ENCODE peak calls at places on chromosome 4, in ten cellular contexts. N is suprapubic skin, U is neural progenitor cell, F is ovary, P is GM20000, E is BJ, X is A549, L is fibroblast of mammary gland, H is heart left ventricle, G is lung. T is an unnamed sample.

GRCh38 chr4:174036563-174036962 is 246.9 kb downstream of the FBXO8 start:
- DNase-seq in N (no peak), U (no peak), F (no peak), P (no peak), E (no peak), X (no peak), L (no peak), H (no peak), G (no peak), T (no peak)

GRCh38 chr4:41880022-41880837 is 55.0 kb upstream of the TMEM33 start:
- DNase-seq in N (no peak), U (peak), F (no peak), P (no peak), E (no peak), X (no peak), L (no peak), H (no peak), G (no peak), T (no peak)

GRCh38 chr4:54227261-54228063 is 1.6 kb upstream of the PDGFRA start:
- DNase-seq in N (peak), U (peak), F (peak), P (peak), E (no peak), X (no peak), L (peak), H (no peak), G (no peak), T (peak)

GRCh38 chr4:7391637-7392437 is 42.9 kb downstream of the PSAPL1 start:
- DNase-seq in N (no peak), U (no peak), F (no peak), P (no peak), E (no peak), X (no peak), L (no peak), H (no peak), G (no peak), T (no peak)

GRCh38 chr4:38856524-38857337 is at the start of gene TLR6:
- DNase-seq in N (no peak), U (peak), F (no peak), P (peak), E (no peak), X (no peak), L (peak), H (peak), G (peak), T (peak)

GRCh38 chr4:148284526-148285193 is 157.6 kb downstream of the NR3C2 start:
- DNase-seq in N (no peak), U (peak), F (no peak), P (no peak), E (no peak), X (no peak), L (no peak), H (no peak), G (no peak), T (no peak)

GRCh38 chr4:105022811-105023667 is 123.6 kb upstream of the TET2 start:
- DNase-seq in N (no peak), U (no peak), F (no peak), P (no peak), E (no peak), X (no peak), L (peak), H (no peak), G (no peak), T (no peak)

GRCh38 chr4:164012396-164013027 is 518.0 kb downstream of the TMA16 start:
- DNase-seq in N (no peak), U (peak), F (no peak), P (peak), E (no peak), X (no peak), L (peak), H (no peak), G (no peak), T (peak)

GRCh38 chr4:83151645-83152044 is 37.1 kb upstream of the PLAC8 start:
- DNase-seq in N (no peak), U (no peak), F (no peak), P (no peak), E (no peak), X (no peak), L (no peak), H (no peak), G (no peak), T (no peak)

GRCh38 chr4:186516287-186516686 is 39.1 kb downstream of the MTNR1A start:
- DNase-seq in N (no peak), U (no peak), F (no peak), P (no peak), E (no peak), X (no peak), L (no peak), H (no peak), G (no peak), T (no peak)

DNA sequence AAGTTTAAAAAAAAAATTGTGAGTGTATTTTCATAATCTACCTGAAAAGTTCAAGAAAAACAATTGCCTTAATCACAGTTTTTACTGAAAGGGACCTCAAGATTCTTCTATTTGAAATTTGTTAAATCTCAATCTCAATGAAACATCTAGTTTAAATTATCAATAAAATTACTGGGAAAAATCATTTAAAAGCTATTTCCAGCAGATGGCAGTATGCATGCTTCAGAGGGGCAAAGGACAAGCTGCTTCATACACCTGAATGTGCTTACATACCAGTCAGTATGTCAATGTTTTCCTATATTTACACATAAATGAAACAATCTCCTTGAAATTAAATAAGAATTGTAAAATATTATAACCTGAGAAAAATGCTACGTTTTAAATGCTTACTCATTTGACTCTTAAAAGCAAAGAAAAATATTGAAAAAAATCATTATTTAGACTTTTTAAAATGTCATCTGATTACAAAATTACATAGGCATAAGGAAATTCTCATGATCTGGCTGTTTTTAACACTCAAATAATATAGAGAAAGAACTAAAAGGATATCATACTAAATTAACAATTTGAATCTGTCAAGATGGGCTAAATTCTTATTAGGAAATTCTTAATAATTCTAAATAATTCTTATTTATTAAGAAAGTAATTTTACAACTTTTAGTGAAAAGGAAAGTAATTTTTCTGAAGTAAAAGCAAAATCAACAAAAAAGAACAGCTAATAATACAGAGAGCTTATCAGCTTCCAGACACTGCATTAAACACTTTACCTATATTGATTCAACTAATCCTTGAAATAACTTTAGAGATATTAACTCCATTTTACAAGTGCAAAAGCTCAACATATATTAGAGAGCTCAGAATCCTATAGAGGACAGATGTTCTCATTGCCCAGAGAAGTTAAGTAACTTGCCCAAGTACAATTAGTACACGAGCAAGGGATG is 242.1 kb downstream of the ADAMTS3 start:
- DNase-seq in N (no peak), U (peak), F (no peak), P (peak), E (no peak), X (peak), L (peak), H (no peak), G (no peak), T (peak)
- TF ChIP-seq CTCF in N (peak), U (peak), F (peak), P (peak), E (peak), X (peak), L (peak), H (peak), G (peak), T (no peak)

GRCh38 chr4:17124767-17125166 is 226.3 kb upstream of the LDB2 start:
- DNase-seq in N (no peak), U (no peak), F (no peak), P (no peak), E (no peak), X (no peak), L (no peak), H (no peak), G (no peak), T (no peak)
- TF ChIP-seq CTCF in N (no peak), U (peak), F (no peak), P (no peak), E (no peak), X (no peak), L (peak), H (no peak), G (no peak), T (no peak)

DNA sequence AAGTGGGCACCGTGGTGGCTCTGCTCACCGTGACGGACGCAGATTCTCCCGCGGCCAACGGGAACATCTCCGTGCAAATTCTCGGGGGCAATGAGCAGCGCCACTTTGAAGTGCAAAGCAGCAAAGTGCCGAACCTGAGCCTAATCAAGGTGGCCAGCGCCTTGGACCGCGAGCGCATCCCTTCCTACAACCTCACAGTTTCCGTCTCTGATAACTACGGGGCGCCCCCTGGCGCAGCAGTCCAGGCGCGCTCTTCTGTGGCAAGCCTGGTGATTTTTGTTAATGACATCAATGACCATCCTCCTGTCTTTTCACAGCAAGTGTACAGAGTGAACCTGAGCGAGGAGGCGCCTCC is 2.7 kb downstream of the FAT4 start:
- DNase-seq in N (peak), U (peak), F (no peak), P (no peak), E (no peak), X (peak), L (peak), H (peak), G (no peak), T (peak)
- TF ChIP-seq CTCF in N (no peak), U (peak), F (no peak), P (no peak), E (peak), X (peak), L (peak), H (peak), G (no peak), T (no peak)

GRCh38 chr4:89914609-89915008 is 20.0 kb downstream of the MMRN1 start:
- DNase-seq in N (no peak), U (no peak), F (no peak), P (no peak), E (no peak), X (no peak), L (no peak), H (no peak), G (no peak), T (no peak)
- TF ChIP-seq CTCF in N (no peak), U (no peak), F (no peak), P (no peak), E (no peak), X (peak), L (no peak), H (no peak), G (no peak), T (no peak)

DNA sequence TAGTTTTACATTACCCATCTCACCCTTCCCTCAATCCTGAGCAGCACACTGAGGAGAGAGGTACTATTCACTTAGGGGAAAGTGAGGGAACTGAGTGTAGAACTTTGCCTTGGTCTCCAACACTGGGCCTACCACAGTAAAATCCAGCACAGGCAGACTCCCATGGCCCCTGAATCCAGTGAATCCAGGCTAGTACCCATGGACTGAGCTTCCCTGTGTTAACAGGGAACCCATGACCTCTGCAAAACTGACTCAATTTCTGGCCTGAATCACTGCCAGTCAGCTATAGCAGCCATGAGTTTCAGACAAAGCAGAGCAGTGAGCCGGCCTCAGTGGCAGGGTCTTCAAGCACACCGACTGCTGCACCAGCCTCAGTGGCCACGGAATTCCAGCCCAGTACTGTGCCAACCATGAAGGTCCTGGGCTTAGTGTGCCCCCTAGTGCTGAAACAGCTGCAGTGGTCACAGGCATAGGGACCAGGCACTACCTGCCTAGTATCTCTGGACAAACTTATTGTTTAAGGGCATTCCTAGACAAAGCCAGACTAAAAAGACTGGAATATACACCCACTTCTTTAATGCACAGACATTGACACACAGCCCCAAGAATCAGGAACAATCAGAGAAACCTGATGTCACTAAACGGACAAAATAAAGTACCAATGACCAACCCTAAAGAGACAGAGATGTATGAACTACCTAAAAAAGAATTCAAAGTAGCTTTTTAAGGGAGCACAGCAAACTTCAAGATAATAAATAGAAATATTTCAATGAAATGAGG is 127.4 kb upstream of the RPL34 start:
- DNase-seq in N (no peak), U (peak), F (no peak), P (no peak), E (no peak), X (no peak), L (peak), H (no peak), G (no peak), T (no peak)
- TF ChIP-seq CTCF in N (no peak), U (peak), F (no peak), P (no peak), E (peak), X (no peak), L (peak), H (peak), G (no peak), T (peak)